ENCODE peak calls at places on chromosomes 7 and 10, in six cellular contexts. One of them, this sample, is unnamed.

GRCh38 chr10:103466734-103467133 is 8.0 kb upstream of the CALHM1 start:
- DNase-seq in adipocyte: peak
- DNase-seq in AG04450: no peak
- DNase-seq in BE2C: no peak
- DNase-seq in GM23338: no peak
- DNase-seq in GM23248: no peak
- DNase-seq in this sample: no peak

GRCh38 chr7:158444501-158445420 is 142.9 kb downstream of the PTPRN2 start:
- DNase-seq in adipocyte: no peak
- DNase-seq in AG04450: no peak
- DNase-seq in BE2C: no peak
- DNase-seq in GM23338: no peak
- DNase-seq in GM23248: no peak
- DNase-seq in this sample: no peak

GRCh38 chr7:55515569-55516279 is 56.6 kb downstream of the VOPP1 start:
- DNase-seq in adipocyte: no peak
- DNase-seq in AG04450: no peak
- DNase-seq in BE2C: no peak
- DNase-seq in GM23338: no peak
- DNase-seq in GM23248: no peak
- DNase-seq in this sample: no peak

GRCh38 chr10:49162761-49163160 is 25.4 kb downstream of the TMEM273 start:
- DNase-seq in adipocyte: no peak
- DNase-seq in AG04450: no peak
- DNase-seq in BE2C: no peak
- DNase-seq in GM23338: no peak
- DNase-seq in GM23248: no peak
- DNase-seq in this sample: no peak

GRCh38 chr7:134364619-134365037 is 47.9 kb upstream of the SLC35B4 start:
- DNase-seq in adipocyte: peak
- DNase-seq in AG04450: no peak
- DNase-seq in BE2C: no peak
- DNase-seq in GM23338: no peak
- DNase-seq in GM23248: peak
- DNase-seq in this sample: peak

GRCh38 chr7:17640730-17641377 is 299.4 kb downstream of the SNX13 start:
- DNase-seq in adipocyte: peak
- DNase-seq in AG04450: no peak
- DNase-seq in BE2C: peak
- DNase-seq in GM23338: peak
- DNase-seq in GM23248: peak
- DNase-seq in this sample: no peak

GRCh38 chr7:117555260-117555659 is 75.4 kb downstream of the CFTR start:
- DNase-seq in adipocyte: no peak
- DNase-seq in AG04450: no peak
- DNase-seq in BE2C: no peak
- DNase-seq in GM23338: no peak
- DNase-seq in GM23248: no peak
- DNase-seq in this sample: no peak

GRCh38 chr7:39985398-39985918 is 35.4 kb downstream of the CDK13 start:
- DNase-seq in adipocyte: no peak
- DNase-seq in AG04450: no peak
- DNase-seq in BE2C: no peak
- DNase-seq in GM23338: no peak
- DNase-seq in GM23248: no peak
- DNase-seq in this sample: no peak

GRCh38 chr7:30920021-30920583 is 8.4 kb downstream of the AQP1 start:
- DNase-seq in adipocyte: peak
- DNase-seq in AG04450: no peak
- DNase-seq in BE2C: peak
- DNase-seq in GM23338: no peak
- DNase-seq in GM23248: peak
- DNase-seq in this sample: peak

GRCh38 chr10:67612577-67613537 is 83.1 kb downstream of the CTNNA3 start:
- DNase-seq in adipocyte: peak
- DNase-seq in AG04450: no peak
- DNase-seq in BE2C: no peak
- DNase-seq in GM23338: no peak
- DNase-seq in GM23248: peak
- DNase-seq in this sample: no peak

GRCh38 chr10:43220971-43221418 is 45.9 kb downstream of the RASGEF1A start:
- DNase-seq in adipocyte: no peak
- DNase-seq in AG04450: no peak
- DNase-seq in BE2C: no peak
- DNase-seq in GM23338: no peak
- DNase-seq in GM23248: no peak
- DNase-seq in this sample: peak

GRCh38 chr7:55252386-55252785 is 112.8 kb upstream of the LANCL2 start:
- DNase-seq in adipocyte: no peak
- DNase-seq in AG04450: no peak
- DNase-seq in BE2C: no peak
- DNase-seq in GM23338: no peak
- DNase-seq in GM23248: peak
- DNase-seq in this sample: no peak

GRCh38 chr7:140635345-140635744 is 5.3 kb downstream of the DENND2A start:
- DNase-seq in adipocyte: no peak
- DNase-seq in AG04450: no peak
- DNase-seq in BE2C: no peak
- DNase-seq in GM23338: peak
- DNase-seq in GM23248: no peak
- DNase-seq in this sample: no peak

GRCh38 chr7:103813970-103814369 is 175.5 kb downstream of the RELN start:
- DNase-seq in adipocyte: no peak
- DNase-seq in AG04450: no peak
- DNase-seq in BE2C: no peak
- DNase-seq in GM23338: no peak
- DNase-seq in GM23248: no peak
- DNase-seq in this sample: no peak
- H3K4me3 ChIP-seq in adipocyte: no peak
- H3K4me3 ChIP-seq in AG04450: no peak
- H3K4me3 ChIP-seq in BE2C: no peak
- H3K4me3 ChIP-seq in GM23338: no peak
- H3K4me3 ChIP-seq in GM23248: no peak
- H3K4me3 ChIP-seq in this sample: no peak

GRCh38 chr7:135661311-135662122 is 797 bp upstream of the STMP1 start:
- DNase-seq in adipocyte: no peak
- DNase-seq in AG04450: no peak
- DNase-seq in BE2C: no peak
- DNase-seq in GM23338: no peak
- DNase-seq in GM23248: no peak
- DNase-seq in this sample: no peak
- H3K4me3 ChIP-seq in adipocyte: peak
- H3K4me3 ChIP-seq in AG04450: peak
- H3K4me3 ChIP-seq in BE2C: peak
- H3K4me3 ChIP-seq in GM23338: peak
- H3K4me3 ChIP-seq in GM23248: peak
- H3K4me3 ChIP-seq in this sample: peak

GRCh38 chr7:70595741-70596574 is 536.0 kb upstream of the GALNT17 start:
- DNase-seq in adipocyte: no peak
- DNase-seq in AG04450: no peak
- DNase-seq in BE2C: peak
- DNase-seq in GM23338: peak
- DNase-seq in GM23248: peak
- DNase-seq in this sample: no peak
- H3K4me3 ChIP-seq in adipocyte: peak
- H3K4me3 ChIP-seq in AG04450: peak
- H3K4me3 ChIP-seq in BE2C: peak
- H3K4me3 ChIP-seq in GM23338: peak
- H3K4me3 ChIP-seq in GM23248: peak
- H3K4me3 ChIP-seq in this sample: peak

DNA sequence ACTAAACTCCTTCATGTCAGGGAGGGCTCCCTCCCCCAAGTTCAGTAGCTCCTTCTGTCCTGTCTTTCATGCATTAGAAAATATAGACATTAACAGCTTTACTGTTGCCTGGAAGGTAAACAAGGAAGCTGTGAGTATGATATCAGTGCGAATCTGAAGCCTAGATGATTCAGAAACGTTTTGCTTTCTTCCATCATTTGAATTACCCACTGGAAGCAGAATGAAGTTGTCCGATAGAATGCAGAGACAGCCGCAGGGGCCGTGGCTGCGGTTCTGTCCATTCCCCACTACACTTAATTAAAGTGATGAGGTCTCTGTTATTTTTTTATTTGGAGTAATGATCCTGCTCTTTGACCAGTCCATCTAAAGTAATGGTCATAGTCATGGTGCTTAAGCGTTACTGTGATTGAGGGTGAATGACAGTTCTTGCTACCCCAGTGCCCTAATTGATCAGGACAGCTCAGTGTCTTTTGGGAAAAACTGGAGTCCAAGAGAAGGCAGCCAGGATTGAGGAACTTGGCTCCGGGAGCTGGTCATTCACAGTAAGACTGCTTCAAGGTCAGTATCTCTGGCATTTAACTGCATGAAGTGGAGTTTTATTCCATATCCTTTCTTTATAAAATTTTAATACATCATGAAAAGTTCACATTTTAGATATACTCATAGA is 69.9 kb downstream of the PTPRE start:
- DNase-seq in adipocyte: no peak
- DNase-seq in AG04450: no peak
- DNase-seq in BE2C: no peak
- DNase-seq in GM23338: no peak
- DNase-seq in GM23248: no peak
- DNase-seq in this sample: no peak
- H3K4me3 ChIP-seq in adipocyte: peak
- H3K4me3 ChIP-seq in AG04450: no peak
- H3K4me3 ChIP-seq in BE2C: no peak
- H3K4me3 ChIP-seq in GM23338: no peak
- H3K4me3 ChIP-seq in GM23248: peak
- H3K4me3 ChIP-seq in this sample: no peak

GRCh38 chr10:95711492-95711891 is 17.8 kb upstream of the TCTN3 start:
- DNase-seq in adipocyte: no peak
- DNase-seq in AG04450: no peak
- DNase-seq in BE2C: no peak
- DNase-seq in GM23338: no peak
- DNase-seq in GM23248: no peak
- DNase-seq in this sample: no peak
- H3K4me3 ChIP-seq in adipocyte: no peak
- H3K4me3 ChIP-seq in AG04450: no peak
- H3K4me3 ChIP-seq in BE2C: no peak
- H3K4me3 ChIP-seq in GM23338: no peak
- H3K4me3 ChIP-seq in GM23248: no peak
- H3K4me3 ChIP-seq in this sample: no peak

GRCh38 chr10:69515699-69516547 is 57.3 kb downstream of the NEUROG3 start:
- DNase-seq in adipocyte: peak
- DNase-seq in AG04450: peak
- DNase-seq in BE2C: peak
- DNase-seq in GM23338: peak
- DNase-seq in GM23248: peak
- DNase-seq in this sample: peak
- H3K4me3 ChIP-seq in adipocyte: no peak
- H3K4me3 ChIP-seq in AG04450: no peak
- H3K4me3 ChIP-seq in BE2C: no peak
- H3K4me3 ChIP-seq in GM23338: no peak
- H3K4me3 ChIP-seq in GM23248: no peak
- H3K4me3 ChIP-seq in this sample: no peak

This sample was measured in RWPE2.